ENCODE peak calls at places on chromosomes 6 and 20, in six cellular contexts. One of them, this sample, is unnamed.

GRCh38 chr6:29764422-29765196 is 41.4 kb downstream of the HLA-F start:
- DNase-seq in K562: no peak
- DNase-seq in HCT116: no peak
- DNase-seq in GM12878: no peak
- DNase-seq in H1: no peak
- DNase-seq in HepG2: no peak
- DNase-seq in this sample: no peak

GRCh38 chr6:131858765-131859490 is 51.1 kb downstream of the ENPP1 start:
- DNase-seq in K562: no peak
- DNase-seq in HCT116: no peak
- DNase-seq in GM12878: no peak
- DNase-seq in H1: no peak
- DNase-seq in HepG2: no peak
- DNase-seq in this sample: no peak

GRCh38 chr20:22805219-22805618 is 220.8 kb upstream of the FOXA2 start:
- DNase-seq in K562: no peak
- DNase-seq in HCT116: no peak
- DNase-seq in GM12878: no peak
- DNase-seq in H1: no peak
- DNase-seq in HepG2: peak; percentile 17
- DNase-seq in this sample: no peak

GRCh38 chr6:36933102-36933501 is 21.4 kb upstream of the PI16 start:
- DNase-seq in K562: no peak
- DNase-seq in HCT116: no peak
- DNase-seq in GM12878: no peak
- DNase-seq in H1: no peak
- DNase-seq in HepG2: no peak
- DNase-seq in this sample: no peak

GRCh38 chr6:21246075-21246474 is 347.5 kb upstream of the SOX4 start:
- DNase-seq in K562: no peak
- DNase-seq in HCT116: no peak
- DNase-seq in GM12878: no peak
- DNase-seq in H1: no peak
- DNase-seq in HepG2: no peak
- DNase-seq in this sample: no peak

GRCh38 chr6:71489736-71490135 is 201.1 kb downstream of the OGFRL1 start:
- DNase-seq in K562: no peak
- DNase-seq in HCT116: peak; percentile 10
- DNase-seq in GM12878: no peak
- DNase-seq in H1: no peak
- DNase-seq in HepG2: peak; percentile 47
- DNase-seq in this sample: peak; percentile 51

GRCh38 chr6:138512615-138513014 is 13.3 kb upstream of the NHSL1 start:
- DNase-seq in K562: no peak
- DNase-seq in HCT116: no peak
- DNase-seq in GM12878: no peak
- DNase-seq in H1: no peak
- DNase-seq in HepG2: no peak
- DNase-seq in this sample: peak; percentile 20

GRCh38 chr6:117956386-117956785 is 49.3 kb downstream of the SLC35F1 start:
- DNase-seq in K562: no peak
- DNase-seq in HCT116: no peak
- DNase-seq in GM12878: no peak
- DNase-seq in H1: no peak
- DNase-seq in HepG2: no peak
- DNase-seq in this sample: no peak

GRCh38 chr6:56374841-56375369 is 127.5 kb upstream of the COL21A1 start:
- DNase-seq in K562: no peak
- DNase-seq in HCT116: no peak
- DNase-seq in GM12878: no peak
- DNase-seq in H1: no peak
- DNase-seq in HepG2: no peak
- DNase-seq in this sample: no peak

GRCh38 chr6:149864578-149865535 is 698 bp upstream of the LRP11 start:
- DNase-seq in K562: peak; percentile 70
- DNase-seq in HCT116: no peak
- DNase-seq in GM12878: no peak
- DNase-seq in H1: no peak
- DNase-seq in HepG2: peak; percentile 75
- DNase-seq in this sample: no peak

GRCh38 chr6:42367353-42368011 is 84.2 kb downstream of the TRERF1 start:
- DNase-seq in K562: no peak
- DNase-seq in HCT116: no peak
- DNase-seq in GM12878: peak; percentile 59
- DNase-seq in H1: no peak
- DNase-seq in HepG2: no peak
- DNase-seq in this sample: no peak

GRCh38 chr6:43276180-43277082 is 21.6 kb upstream of the SLC22A7 start:
- DNase-seq in K562: no peak
- DNase-seq in HCT116: no peak
- DNase-seq in GM12878: no peak
- DNase-seq in H1: no peak
- DNase-seq in HepG2: peak; percentile 82
- DNase-seq in this sample: no peak

GRCh38 chr6:38387461-38387860 is 252.3 kb downstream of the BTBD9 start:
- DNase-seq in K562: no peak
- DNase-seq in HCT116: no peak
- DNase-seq in GM12878: no peak
- DNase-seq in H1: no peak
- DNase-seq in HepG2: no peak
- DNase-seq in this sample: no peak

GRCh38 chr6:642805-643204 is 14.1 kb downstream of the HUS1B start:
- DNase-seq in K562: no peak
- DNase-seq in HCT116: no peak
- DNase-seq in GM12878: no peak
- DNase-seq in H1: no peak
- DNase-seq in HepG2: no peak
- DNase-seq in this sample: no peak

GRCh38 chr6:147177286-147177685 is 26.9 kb upstream of the STXBP5 start:
- DNase-seq in K562: no peak
- DNase-seq in HCT116: no peak
- DNase-seq in GM12878: no peak
- DNase-seq in H1: no peak
- DNase-seq in HepG2: no peak
- DNase-seq in this sample: no peak

GRCh38 chr6:105038259-105038658 is 81.4 kb downstream of the LIN28B start:
- DNase-seq in K562: no peak
- DNase-seq in HCT116: no peak
- DNase-seq in GM12878: no peak
- DNase-seq in H1: no peak
- DNase-seq in HepG2: no peak
- DNase-seq in this sample: no peak

GRCh38 chr6:105029581-105029980 is 72.7 kb downstream of the LIN28B start:
- DNase-seq in K562: no peak
- DNase-seq in HCT116: no peak
- DNase-seq in GM12878: no peak
- DNase-seq in H1: no peak
- DNase-seq in HepG2: no peak
- DNase-seq in this sample: no peak

GRCh38 chr6:105036371-105036770 is 79.5 kb downstream of the LIN28B start:
- DNase-seq in K562: no peak
- DNase-seq in HCT116: no peak
- DNase-seq in GM12878: no peak
- DNase-seq in H1: no peak
- DNase-seq in HepG2: no peak
- DNase-seq in this sample: no peak

GRCh38 chr6:105034470-105034869 is 77.6 kb downstream of the LIN28B start:
- DNase-seq in K562: no peak
- DNase-seq in HCT116: no peak
- DNase-seq in GM12878: no peak
- DNase-seq in H1: no peak
- DNase-seq in HepG2: no peak
- DNase-seq in this sample: no peak

DNA sequence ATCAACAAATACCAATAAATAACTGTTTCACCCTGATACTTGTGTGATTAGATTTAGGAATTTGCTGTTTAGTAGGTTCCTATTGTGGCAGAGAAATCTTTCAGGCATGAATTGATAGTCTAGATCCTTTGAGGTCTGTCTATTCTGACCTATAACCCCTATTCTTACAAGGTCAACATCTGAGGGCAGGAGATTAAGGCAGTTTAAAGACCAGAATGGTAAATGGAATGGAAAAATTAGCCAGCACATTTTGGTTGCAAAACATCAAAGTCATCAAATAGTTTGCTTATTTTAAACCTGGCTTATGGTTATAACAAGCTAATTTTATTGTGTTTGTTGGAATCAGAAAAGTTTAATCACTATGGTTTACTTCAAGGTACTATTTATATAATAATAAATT is 78.4 kb downstream of the LIN28B start:
- DNase-seq in K562: peak; percentile 18
- DNase-seq in HCT116: no peak
- DNase-seq in GM12878: no peak
- DNase-seq in H1: no peak
- DNase-seq in HepG2: peak; percentile 58
- DNase-seq in this sample: no peak
- H3K4me3 ChIP-seq in K562: no peak overlapping the region
- H3K4me3 ChIP-seq in HCT116: no peak overlapping the region
- H3K4me3 ChIP-seq in GM12878: no peak overlapping the region
- H3K4me3 ChIP-seq in H1: no peak overlapping the region
- H3K4me3 ChIP-seq in HepG2: no peak overlapping the region
- H3K4me3 ChIP-seq in this sample: no peak overlapping the region

DNA sequence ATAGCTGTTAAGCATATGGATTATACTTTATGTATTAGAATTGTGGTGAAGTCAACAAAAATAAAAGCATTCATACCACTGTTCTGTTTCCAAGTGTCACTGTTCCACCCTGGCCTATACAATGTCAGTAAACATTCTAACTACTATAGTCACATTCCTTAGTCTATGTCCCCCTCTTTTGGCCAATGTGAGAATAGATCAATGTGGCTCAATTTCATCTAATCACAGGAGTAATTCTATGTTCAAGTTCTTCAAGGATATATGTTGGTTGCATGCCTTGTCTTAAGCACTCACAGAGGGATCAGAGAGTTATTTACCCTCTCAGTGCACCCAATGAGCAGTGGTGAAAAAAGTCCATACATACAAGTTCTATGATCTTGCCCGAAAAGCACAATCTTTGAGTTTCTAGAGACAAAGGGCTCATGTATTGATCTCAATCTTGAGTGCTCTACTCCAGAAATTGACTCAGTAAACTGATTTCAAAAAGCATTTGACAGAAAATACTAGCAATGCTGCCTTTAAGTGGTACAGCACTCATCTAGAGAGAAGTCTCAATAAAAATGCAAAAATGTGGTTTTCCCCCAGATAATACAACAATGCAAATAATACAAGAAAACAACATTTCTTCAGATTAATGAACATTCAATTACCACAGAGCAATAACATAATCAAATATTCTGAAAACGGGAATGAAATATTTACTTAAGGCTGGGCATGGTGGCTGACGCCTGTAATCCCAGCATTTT is 16.5 kb downstream of the SMLR1 start:
- DNase-seq in K562: no peak
- DNase-seq in HCT116: peak; percentile 28
- DNase-seq in GM12878: peak; percentile 9
- DNase-seq in H1: no peak
- DNase-seq in HepG2: peak; percentile 74
- DNase-seq in this sample: peak; percentile 13
- TF ChIP-seq ZNF274 in K562: no peak
- TF ChIP-seq ZNF274 in HCT116: no peak
- TF ChIP-seq ZNF274 in GM12878: no peak
- TF ChIP-seq ZNF274 in H1: no peak
- TF ChIP-seq ZNF274 in HepG2: no peak
- TF ChIP-seq ZNF274 in this sample: no peak

GRCh38 chr6:109482913-109483743 is at the start of gene ZBTB24:
- DNase-seq in K562: peak; percentile 97
- DNase-seq in HCT116: peak; percentile 69
- DNase-seq in GM12878: peak; percentile 41
- DNase-seq in H1: peak; percentile 70
- DNase-seq in HepG2: peak; percentile 76
- DNase-seq in this sample: peak; percentile 64

GRCh38 chr6:109478222-109478805 is 4.7 kb downstream of the ZBTB24 start:
- DNase-seq in K562: no peak
- DNase-seq in HCT116: no peak
- DNase-seq in GM12878: no peak
- DNase-seq in H1: no peak
- DNase-seq in HepG2: no peak
- DNase-seq in this sample: no peak

GRCh38 chr6:109478848-109479624 is 4.0 kb downstream of the ZBTB24 start:
- DNase-seq in K562: no peak
- DNase-seq in HCT116: no peak
- DNase-seq in GM12878: no peak
- DNase-seq in H1: no peak
- DNase-seq in HepG2: peak; percentile 50
- DNase-seq in this sample: no peak

GRCh38 chr6:109483744-109484075 is 691 bp upstream of the ZBTB24 start:
- DNase-seq in K562: no peak
- DNase-seq in HCT116: peak; percentile 6
- DNase-seq in GM12878: no peak
- DNase-seq in H1: no peak
- DNase-seq in HepG2: no peak
- DNase-seq in this sample: no peak

DNA sequence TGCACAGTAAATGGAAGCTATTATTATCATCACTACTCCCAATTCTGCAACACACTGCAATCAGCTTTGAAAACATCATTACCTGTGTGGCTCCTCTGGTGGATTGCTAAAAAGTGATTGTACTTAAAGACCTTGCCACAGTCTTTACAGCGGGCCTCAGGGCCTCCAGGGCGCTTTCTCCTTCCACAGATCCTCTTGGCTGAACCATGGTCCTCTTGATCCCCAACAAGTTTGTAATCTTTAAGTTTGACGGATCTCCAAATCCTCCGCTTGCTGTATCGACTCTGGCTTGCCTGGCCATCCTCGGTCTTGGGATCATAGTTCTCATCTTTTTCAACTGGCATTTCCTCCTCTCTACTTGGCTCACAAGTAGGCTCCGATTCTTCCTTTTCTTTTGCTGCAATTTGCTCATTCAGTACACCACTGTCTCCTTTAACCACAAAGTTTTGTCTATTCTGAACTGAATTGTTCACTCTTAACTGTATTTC is 2.0 kb downstream of the ZBTB24 start:
- DNase-seq in K562: no peak
- DNase-seq in HCT116: no peak
- DNase-seq in GM12878: no peak
- DNase-seq in H1: no peak
- DNase-seq in HepG2: no peak
- DNase-seq in this sample: no peak
- H3K9ac ChIP-seq in K562: peak overlapping the region; percentile 49
- H3K9ac ChIP-seq in HCT116: no peak overlapping the region
- H3K9ac ChIP-seq in GM12878: peak overlapping the region; percentile 23
- H3K9ac ChIP-seq in H1: no peak overlapping the region
- H3K9ac ChIP-seq in HepG2: no peak overlapping the region
- H3K9ac ChIP-seq in this sample: no peak overlapping the region

GRCh38 chr20:329325-329695 is 4.0 kb downstream of the SOX12 start:
- DNase-seq in K562: no peak
- DNase-seq in HCT116: no peak
- DNase-seq in GM12878: no peak
- DNase-seq in H1: no peak
- DNase-seq in HepG2: no peak
- DNase-seq in this sample: no peak

GRCh38 chr20:327946-328563 is 2.7 kb downstream of the SOX12 start:
- DNase-seq in K562: peak; percentile 16
- DNase-seq in HCT116: no peak
- DNase-seq in GM12878: no peak
- DNase-seq in H1: no peak
- DNase-seq in HepG2: no peak
- DNase-seq in this sample: no peak

GRCh38 chr20:329851-330232 is 4.5 kb downstream of the SOX12 start:
- DNase-seq in K562: no peak
- DNase-seq in HCT116: no peak
- DNase-seq in GM12878: no peak
- DNase-seq in H1: no peak
- DNase-seq in HepG2: no peak
- DNase-seq in this sample: no peak

GRCh38 chr20:327041-327945 is 1.9 kb downstream of the SOX12 start:
- DNase-seq in K562: peak; percentile 88
- DNase-seq in HCT116: peak; percentile 72
- DNase-seq in GM12878: peak; percentile 68
- DNase-seq in H1: peak; percentile 94
- DNase-seq in HepG2: peak; percentile 95
- DNase-seq in this sample: peak; percentile 94

GRCh38 chr20:328596-329324 is 3.4 kb downstream of the SOX12 start:
- DNase-seq in K562: no peak
- DNase-seq in HCT116: no peak
- DNase-seq in GM12878: no peak
- DNase-seq in H1: no peak
- DNase-seq in HepG2: no peak
- DNase-seq in this sample: no peak
- H3K4me3 ChIP-seq in K562: peak overlapping the region; percentile 65
- H3K4me3 ChIP-seq in HCT116: no peak overlapping the region
- H3K4me3 ChIP-seq in GM12878: no peak overlapping the region
- H3K4me3 ChIP-seq in H1: no peak overlapping the region
- H3K4me3 ChIP-seq in HepG2: no peak overlapping the region
- H3K4me3 ChIP-seq in this sample: no peak overlapping the region

This sample was measured in NT2/D1.